ENCODE peak calls at places on chromosomes 11 and 22, in four cellular contexts. S is EL, N is AG04450, O is AG10803. I is an unnamed sample.
A peak's percentile ranks its signal among the peaks of the same experiment; 100 is the strongest.

GRCh38 chr22:39473856-39474255 is 17.0 kb downstream of the MGAT3 start:
- DNase-seq in S (no peak), N (no peak), O (no peak), I (no peak)

GRCh38 chr11:46490576-46491100 is 99.1 kb upstream of the CHRM4 start:
- DNase-seq in S (peak; percentile 18), N (no peak), O (peak; percentile 13), I (no peak)

GRCh38 chr22:43377486-43377995 is 34.3 kb upstream of the MPPED1 start:
- DNase-seq in S (no peak), N (no peak), O (peak; percentile 34), I (no peak)

GRCh38 chr11:14015711-14016110 is 53.2 kb downstream of the SPON1 start:
- DNase-seq in S (peak; percentile 32), N (no peak), O (peak; percentile 24), I (no peak)

GRCh38 chr22:45127866-45128265 is 35.9 kb upstream of the NUP50 start:
- DNase-seq in S (peak; percentile 84), N (no peak), O (peak; percentile 72), I (peak; percentile 54)

GRCh38 chr11:117843666-117844484 is 19.3 kb upstream of the FXYD2 start:
- DNase-seq in S (peak; percentile 58), N (peak; percentile 20), O (peak; percentile 53), I (peak; percentile 82)

GRCh38 chr11:93614111-93614784 is 47.2 kb upstream of the CEP295 start:
- DNase-seq in S (no peak), N (no peak), O (no peak), I (no peak)

GRCh38 chr22:20499769-20500168 is 4.2 kb upstream of the KLHL22 start:
- DNase-seq in S (no peak), N (no peak), O (no peak), I (no peak)

GRCh38 chr11:78961186-78961782 is 386.6 kb upstream of the NARS2 start:
- DNase-seq in S (peak; percentile 4), N (no peak), O (peak; percentile 29), I (peak; percentile 54)

GRCh38 chr11:124670732-124671131 is 2.8 kb downstream of the SIAE start:
- DNase-seq in S (no peak), N (no peak), O (peak; percentile 9), I (no peak)

GRCh38 chr11:15605094-15605493 is 490.4 kb downstream of the INSC start:
- DNase-seq in S (no peak), N (no peak), O (no peak), I (no peak)

GRCh38 chr11:71247551-71248250 is 4.7 kb downstream of the SHANK2 start:
- DNase-seq in S (no peak), N (no peak), O (no peak), I (no peak)

GRCh38 chr11:130721736-130722135 is 194.5 kb downstream of the SNX19 start:
- DNase-seq in S (peak; percentile 40), N (no peak), O (peak; percentile 41), I (peak; percentile 24)

I was measured in GM03348.